ENCODE peak calls at places on chromosomes 11 and 22, in four cellular contexts. F, S, M and D are unnamed samples.

GRCh38 chr22:30694171-30694637 is 470 bp upstream of the OSBP2 start:
- DNase-seq in F (peak; percentile 42), S (peak; percentile 54), M (no peak), D (no peak)

GRCh38 chr11:36131719-36132349 is 157.4 kb downstream of the COMMD9 start:
- DNase-seq in F (peak; percentile 3), S (peak; percentile 73), M (peak; percentile 49), D (no peak)

GRCh38 chr11:74636633-74637184 is 44.3 kb downstream of the POLD3 start:
- DNase-seq in F (no peak), S (no peak), M (peak; percentile 77), D (peak; percentile 62)

GRCh38 chr11:70584786-70585545 is 186.6 kb downstream of the CTTN start:
- DNase-seq in F (no peak), S (no peak), M (no peak), D (no peak)

GRCh38 chr11:65236194-65237059 is 25.3 kb upstream of the POLA2 start:
- DNase-seq in F (no peak), S (no peak), M (no peak), D (no peak)

GRCh38 chr11:20110908-20111669 is 49.2 kb downstream of the DBX1 start:
- DNase-seq in F (no peak), S (peak; percentile 47), M (peak; percentile 92), D (peak; percentile 90)

GRCh38 chr11:63277345-63277943 is 34.0 kb upstream of the SLC22A25 start:
- DNase-seq in F (no peak), S (no peak), M (no peak), D (no peak)

GRCh38 chr11:46444305-46444704 is 52.7 kb upstream of the CHRM4 start:
- DNase-seq in F (no peak), S (no peak), M (no peak), D (no peak)

GRCh38 chr22:33640900-33641299 is 279.4 kb downstream of the LARGE1 start:
- DNase-seq in F (no peak), S (no peak), M (no peak), D (no peak)

GRCh38 chr22:45553333-45554039 is 50.8 kb downstream of the FBLN1 start:
- DNase-seq in F (peak; percentile 31), S (peak; percentile 73), M (peak; percentile 82), D (peak; percentile 79)

GRCh38 chr11:75035911-75036536 is 47.3 kb downstream of the NEU3 start:
- DNase-seq in F (no peak), S (no peak), M (no peak), D (no peak)

GRCh38 chr11:65551572-65552398 is 6.4 kb downstream of the LTBP3 start:
- DNase-seq in F (peak; percentile 51), S (no peak), M (no peak), D (no peak)

GRCh38 chr11:78063440-78064181 is at the start of gene THRSP:
- DNase-seq in F (no peak), S (no peak), M (no peak), D (no peak)

GRCh38 chr11:80165763-80166162 is 724.9 kb upstream of the TENM4 start:
- DNase-seq in F (no peak), S (no peak), M (no peak), D (no peak)

GRCh38 chr11:113350646-113351045 is 36.3 kb downstream of the TTC12 start:
- DNase-seq in F (no peak), S (no peak), M (no peak), D (no peak)

GRCh38 chr22:20803696-20804324 is 29.9 kb downstream of the SERPIND1 start:
- DNase-seq in F (peak; percentile 15), S (peak; percentile 61), M (peak; percentile 26), D (peak; percentile 7)

GRCh38 chr11:32426819-32427615 is 8.3 kb downstream of the WT1 start:
- DNase-seq in F (no peak), S (no peak), M (no peak), D (no peak)

GRCh38 chr11:13784848-13785247 is 116.4 kb downstream of the FAR1 start:
- DNase-seq in F (no peak), S (no peak), M (no peak), D (no peak)

GRCh38 chr11:73396985-73397384 is 20.8 kb downstream of the RELT start:
- DNase-seq in F (no peak), S (no peak), M (no peak), D (no peak)

GRCh38 chr11:8488395-8488794 is 105.6 kb downstream of the STK33 start:
- DNase-seq in F (no peak), S (no peak), M (no peak), D (no peak)

GRCh38 chr11:8061555-8062428 is 19.2 kb upstream of the TUB start:
- DNase-seq in F (no peak), S (no peak), M (no peak), D (no peak)

GRCh38 chr11:57100638-57101312 is 81.0 kb upstream of the LRRC55 start:
- DNase-seq in F (no peak), S (no peak), M (no peak), D (no peak)
- H3K4me3 ChIP-seq in F (no peak overlapping the region), S (no peak overlapping the region), M (no peak overlapping the region), D (no peak overlapping the region)

GRCh38 chr11:68764746-68765145 is 13.4 kb upstream of the TESMIN start:
- DNase-seq in F (no peak), S (no peak), M (no peak), D (no peak)

GRCh38 chr11:68761801-68762200 is 10.5 kb upstream of the TESMIN start:
- DNase-seq in F (no peak), S (no peak), M (no peak), D (no peak)

GRCh38 chr11:68762481-68762880 is 11.2 kb upstream of the TESMIN start:
- DNase-seq in F (no peak), S (no peak), M (no peak), D (no peak)

GRCh38 chr11:68763181-68763721 is 11.9 kb upstream of the TESMIN start:
- DNase-seq in F (no peak), S (no peak), M (no peak), D (no peak)

DNA sequence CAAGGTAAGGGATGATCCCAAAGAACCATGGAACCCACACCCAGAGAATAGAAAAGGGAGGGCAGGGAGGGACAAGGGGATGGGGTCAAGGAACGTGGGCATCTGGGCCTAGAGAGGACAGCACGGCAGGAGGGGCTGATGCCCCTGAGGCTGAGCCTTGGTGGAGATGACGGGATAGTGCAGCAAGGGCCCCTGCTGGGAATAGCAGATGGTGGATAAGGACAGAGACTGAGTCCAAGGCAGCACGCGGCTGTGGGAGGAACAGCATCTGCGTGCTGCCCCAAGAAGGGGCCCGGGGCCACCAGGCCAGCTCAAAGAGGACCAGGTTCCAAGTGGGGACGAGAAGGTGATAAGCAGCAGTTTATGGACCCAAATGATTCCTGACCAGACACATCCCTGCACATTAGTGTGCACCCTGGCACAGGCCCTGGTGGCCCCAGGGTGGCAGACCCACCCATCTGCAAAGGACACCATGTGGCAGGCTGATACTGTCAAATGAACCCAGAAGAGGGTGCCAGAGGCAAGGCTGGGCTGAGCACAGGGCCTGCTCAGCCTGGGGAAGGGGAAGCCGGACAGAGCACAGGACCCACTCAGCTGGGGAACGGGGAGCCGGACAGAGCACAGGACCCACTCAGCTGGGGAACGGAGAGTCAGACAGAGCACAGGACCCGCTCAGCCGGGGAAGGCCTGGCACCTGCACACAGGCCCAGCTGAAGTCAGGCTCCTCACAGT is 12.8 kb upstream of the TESMIN start:
- DNase-seq in F (no peak), S (no peak), M (no peak), D (no peak)
- TF ChIP-seq CTCF in F (no peak), S (no peak), M (no peak), D (no peak)

GRCh38 chr22:43891360-43892182 is at the start of gene PNPLA5:
- DNase-seq in F (no peak), S (no peak), M (no peak), D (no peak)
- H3K4me3 ChIP-seq in F (no peak within 1 kb of the TSS), S (peak within 1 kb of the TSS; percentile 55), M (peak within 1 kb of the TSS; percentile 31), D (peak within 1 kb of the TSS; percentile 27)

DNA sequence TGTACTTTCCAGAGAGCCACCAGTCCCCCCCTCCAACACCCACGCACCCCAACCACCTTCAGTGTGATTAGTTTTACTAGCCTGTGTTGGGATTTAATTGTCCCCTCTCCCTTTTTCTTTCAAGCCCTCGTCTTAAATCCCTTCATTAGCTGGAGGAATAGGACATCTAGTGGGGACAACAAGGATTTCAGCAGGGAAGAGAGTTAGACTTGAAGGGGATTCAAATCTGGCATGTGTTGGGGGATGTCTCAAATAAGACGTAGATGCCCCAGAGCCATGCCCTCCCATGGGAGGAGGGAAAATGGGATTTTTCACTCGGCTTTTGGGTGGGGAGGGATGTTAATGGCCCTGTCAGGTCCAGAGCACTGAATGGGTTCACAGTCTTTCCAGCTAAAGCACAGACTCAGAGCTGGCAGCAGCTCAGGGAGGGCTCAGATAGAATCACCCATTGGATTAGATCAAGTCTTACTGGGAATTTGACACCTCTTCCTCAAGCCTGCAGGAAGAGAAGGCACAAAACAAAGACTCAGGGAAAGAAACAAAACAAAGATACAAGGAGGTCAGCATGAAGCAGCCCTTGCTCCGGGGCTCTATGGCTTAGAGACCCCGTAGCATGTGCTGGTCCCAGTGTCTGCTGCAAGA is 10.7 kb downstream of the INS start:
- DNase-seq in F (no peak), S (no peak), M (peak; percentile 30), D (no peak)
- TF ChIP-seq CTCF in F (no peak), S (no peak), M (peak; percentile 41), D (peak; percentile 35)

GRCh38 chr22:37243402-37244113 is 511 bp downstream of the RAC2 start:
- DNase-seq in F (no peak), S (no peak), M (no peak), D (no peak)
- H3K4me3 ChIP-seq in F (peak overlapping the region; percentile 98), S (peak overlapping the region; percentile 46), M (peak overlapping the region; percentile 47), D (peak overlapping the region; percentile 39)

GRCh38 chr22:19629720-19630419 is 84.4 kb upstream of the SEPTIN5 start:
- DNase-seq in F (peak; percentile 81), S (peak; percentile 86), M (peak; percentile 51), D (peak; percentile 21)

GRCh38 chr22:19630614-19631013 is 83.7 kb upstream of the SEPTIN5 start:
- DNase-seq in F (no peak), S (no peak), M (no peak), D (no peak)

GRCh38 chr22:19634206-19634536 is 80.1 kb upstream of the SEPTIN5 start:
- DNase-seq in F (no peak), S (no peak), M (no peak), D (no peak)

GRCh38 chr22:19632671-19633148 is 81.6 kb upstream of the SEPTIN5 start:
- DNase-seq in F (no peak), S (no peak), M (no peak), D (no peak)

DNA sequence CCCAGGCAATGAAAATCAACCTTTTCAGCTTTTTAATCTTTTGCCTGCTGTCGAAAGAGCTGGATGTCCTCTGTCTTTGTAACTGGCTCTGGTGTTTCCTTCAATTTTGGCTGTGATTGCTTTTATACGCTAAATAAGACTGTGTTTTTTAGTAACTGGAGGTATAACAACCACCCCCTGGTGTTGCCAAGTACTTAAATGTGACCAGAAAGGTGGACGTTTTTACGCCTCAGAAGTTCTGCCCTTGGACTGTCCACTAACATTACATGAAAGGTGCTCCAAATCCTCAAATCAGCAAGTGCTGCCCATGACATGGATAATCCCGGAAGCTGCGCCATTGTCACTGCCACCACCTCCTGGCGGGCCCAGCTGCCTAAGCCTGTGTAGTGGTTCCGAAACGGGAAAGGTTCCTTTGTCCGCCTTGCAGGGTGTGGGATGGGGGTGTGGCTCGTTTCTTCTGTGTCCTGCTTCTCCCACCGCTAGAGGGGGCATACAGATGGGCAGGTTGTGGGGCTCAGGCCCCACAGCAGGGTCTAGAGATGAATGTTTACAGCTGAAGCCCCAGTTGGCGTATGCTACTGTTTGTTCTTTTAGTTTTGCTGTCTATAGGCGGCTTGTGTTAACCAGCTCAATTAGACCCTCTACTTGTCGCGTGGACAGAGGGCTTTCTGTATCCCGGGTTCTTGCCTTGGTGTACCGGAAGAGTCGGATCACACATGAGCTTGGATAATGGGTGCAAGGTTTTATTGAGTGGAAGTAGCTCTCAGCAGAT is 82.2 kb upstream of the SEPTIN5 start:
- DNase-seq in F (no peak), S (no peak), M (peak; percentile 13), D (no peak)
- TF ChIP-seq CTCF in F (no peak), S (peak; percentile 28), M (peak; percentile 56), D (peak; percentile 76)